ENCODE peak calls at places on chromosomes 1 and 21, in nine cellular contexts. N, O, Z, W, X, S, H, R and J are unnamed samples.
A peak's percentile ranks its signal among the peaks of the same experiment; 100 is the strongest.

GRCh38 chr1:114153051-114153620 is 533 bp downstream of the SYT6 start:
- DNase-seq in N (no peak), O (peak; percentile 3), Z (no peak), W (no peak), X (no peak), S (no peak), H (no peak), R (no peak), J (no peak)

GRCh38 chr1:20896824-20897223 is 109.7 kb upstream of the HP1BP3 start:
- DNase-seq in N (peak; percentile 72), O (no peak), Z (no peak), W (no peak), X (no peak), S (peak; percentile 91), H (no peak), R (no peak), J (no peak)

GRCh38 chr21:33157303-33157702 is 72.4 kb upstream of the IFNAR2 start:
- DNase-seq in N (peak; percentile 3), O (no peak), Z (no peak), W (no peak), X (no peak), S (peak; percentile 24), H (no peak), R (no peak), J (no peak)

GRCh38 chr1:161166669-161167548 is 683 bp downstream of the PPOX start:
- DNase-seq in N (no peak), O (no peak), Z (no peak), W (no peak), X (no peak), S (no peak), H (no peak), R (no peak), J (no peak)

GRCh38 chr1:168217664-168218063 is 8.1 kb upstream of the SFT2D2 start:
- DNase-seq in N (no peak), O (no peak), Z (no peak), W (no peak), X (no peak), S (no peak), H (no peak), R (no peak), J (no peak)

GRCh38 chr1:227317541-227318002 is 720 bp downstream of the CDC42BPA start:
- DNase-seq in N (peak; percentile 65), O (no peak), Z (peak; percentile 6), W (no peak), X (no peak), S (peak; percentile 80), H (peak; percentile 69), R (no peak), J (no peak)

GRCh38 chr1:182181167-182181572 is 119.7 kb upstream of the ZNF648 start:
- DNase-seq in N (peak; percentile 15), O (no peak), Z (no peak), W (no peak), X (no peak), S (no peak), H (no peak), R (no peak), J (no peak)

GRCh38 chr1:14824314-14824915 is 225.9 kb downstream of the KAZN start:
- DNase-seq in N (no peak), O (no peak), Z (no peak), W (no peak), X (no peak), S (no peak), H (no peak), R (no peak), J (no peak)

GRCh38 chr1:187038789-187039188 is 210.0 kb downstream of the PLA2G4A start:
- DNase-seq in N (peak; percentile 84), O (no peak), Z (peak; percentile 75), W (no peak), X (no peak), S (peak; percentile 55), H (no peak), R (no peak), J (no peak)

GRCh38 chr1:66732407-66733166 is 19.7 kb upstream of the DYNLT5 start:
- DNase-seq in N (no peak), O (no peak), Z (no peak), W (peak; percentile 41), X (no peak), S (no peak), H (no peak), R (no peak), J (no peak)

GRCh38 chr1:156539824-156540223 is 32.5 kb downstream of the IQGAP3 start:
- DNase-seq in N (no peak), O (no peak), Z (no peak), W (no peak), X (no peak), S (no peak), H (peak; percentile 1), R (no peak), J (no peak)

GRCh38 chr21:31185663-31186062 is 147.4 kb upstream of the KRTAP19-8 start:
- DNase-seq in N (no peak), O (no peak), Z (no peak), W (no peak), X (no peak), S (no peak), H (no peak), R (no peak), J (no peak)

GRCh38 chr1:1069711-1070676 is 4.1 kb downstream of the RNF223 start:
- DNase-seq in N (no peak), O (no peak), Z (no peak), W (no peak), X (no peak), S (no peak), H (no peak), R (no peak), J (peak; percentile 31)

GRCh38 chr1:158916085-158916484 is 15.3 kb upstream of the PYHIN1 start:
- DNase-seq in N (no peak), O (no peak), Z (no peak), W (no peak), X (no peak), S (no peak), H (no peak), R (no peak), J (no peak)

GRCh38 chr1:226054519-226055327 is 7.8 kb upstream of the H3-3A start:
- DNase-seq in N (peak; percentile 10), O (no peak), Z (no peak), W (no peak), X (no peak), S (peak; percentile 37), H (no peak), R (no peak), J (no peak)

GRCh38 chr1:75412616-75413015 is 198.3 kb downstream of the SLC44A5 start:
- DNase-seq in N (peak; percentile 56), O (no peak), Z (peak; percentile 43), W (no peak), X (no peak), S (peak; percentile 8), H (no peak), R (no peak), J (no peak)